ENCODE peak calls at places on chromosomes 3 and 15, in ten cellular contexts. One of them, this sample, is unnamed.

GRCh38 chr3:10697918-10698317 is 118.1 kb upstream of the SLC6A11 start:
- DNase-seq in iPS-NIHi11: peak
- DNase-seq in activated CD8-positive, alpha-beta memory T cell treated with anti-CD3 and anti-CD28 coated beads for 4 hours: no peak
- DNase-seq in lower leg skin: no peak
- DNase-seq in ascending aorta: no peak
- DNase-seq in Caki2: peak
- DNase-seq in mesenteric fat pad: no peak
- DNase-seq in HT-29: no peak
- DNase-seq in COR-L47: no peak
- DNase-seq in T1000: no peak
- DNase-seq in this sample: no peak

GRCh38 chr3:169636928-169637327 is 26.6 kb downstream of the MECOM start:
- DNase-seq in iPS-NIHi11: no peak
- DNase-seq in activated CD8-positive, alpha-beta memory T cell treated with anti-CD3 and anti-CD28 coated beads for 4 hours: no peak
- DNase-seq in lower leg skin: no peak
- DNase-seq in ascending aorta: no peak
- DNase-seq in Caki2: no peak
- DNase-seq in mesenteric fat pad: no peak
- DNase-seq in HT-29: no peak
- DNase-seq in COR-L47: no peak
- DNase-seq in T1000: no peak
- DNase-seq in this sample: no peak

GRCh38 chr15:42836251-42836650 is 84.3 kb downstream of the TTBK2 start:
- DNase-seq in iPS-NIHi11: no peak
- DNase-seq in activated CD8-positive, alpha-beta memory T cell treated with anti-CD3 and anti-CD28 coated beads for 4 hours: no peak
- DNase-seq in lower leg skin: no peak
- DNase-seq in ascending aorta: no peak
- DNase-seq in Caki2: no peak
- DNase-seq in mesenteric fat pad: no peak
- DNase-seq in HT-29: no peak
- DNase-seq in COR-L47: no peak
- DNase-seq in T1000: no peak
- DNase-seq in this sample: no peak

GRCh38 chr15:68587769-68588385 is 9.1 kb downstream of the CORO2B start:
- DNase-seq in iPS-NIHi11: no peak
- DNase-seq in activated CD8-positive, alpha-beta memory T cell treated with anti-CD3 and anti-CD28 coated beads for 4 hours: no peak
- DNase-seq in lower leg skin: no peak
- DNase-seq in ascending aorta: no peak
- DNase-seq in Caki2: no peak
- DNase-seq in mesenteric fat pad: no peak
- DNase-seq in HT-29: no peak
- DNase-seq in COR-L47: no peak
- DNase-seq in T1000: no peak
- DNase-seq in this sample: no peak

GRCh38 chr15:90750186-90750585 is 33.0 kb downstream of the BLM start:
- DNase-seq in iPS-NIHi11: no peak
- DNase-seq in activated CD8-positive, alpha-beta memory T cell treated with anti-CD3 and anti-CD28 coated beads for 4 hours: no peak
- DNase-seq in lower leg skin: no peak
- DNase-seq in ascending aorta: no peak
- DNase-seq in Caki2: no peak
- DNase-seq in mesenteric fat pad: no peak
- DNase-seq in HT-29: no peak
- DNase-seq in COR-L47: no peak
- DNase-seq in T1000: no peak
- DNase-seq in this sample: no peak

GRCh38 chr3:12705374-12705926 is 41.5 kb upstream of the RAF1 start:
- DNase-seq in iPS-NIHi11: no peak
- DNase-seq in activated CD8-positive, alpha-beta memory T cell treated with anti-CD3 and anti-CD28 coated beads for 4 hours: no peak
- DNase-seq in lower leg skin: no peak
- DNase-seq in ascending aorta: no peak
- DNase-seq in Caki2: no peak
- DNase-seq in mesenteric fat pad: no peak
- DNase-seq in HT-29: no peak
- DNase-seq in COR-L47: no peak
- DNase-seq in T1000: no peak
- DNase-seq in this sample: no peak

GRCh38 chr15:29270976-29271375 is 1.4 kb upstream of the NSMCE3 start:
- DNase-seq in iPS-NIHi11: no peak
- DNase-seq in activated CD8-positive, alpha-beta memory T cell treated with anti-CD3 and anti-CD28 coated beads for 4 hours: no peak
- DNase-seq in lower leg skin: no peak
- DNase-seq in ascending aorta: no peak
- DNase-seq in Caki2: no peak
- DNase-seq in mesenteric fat pad: no peak
- DNase-seq in HT-29: no peak
- DNase-seq in COR-L47: no peak
- DNase-seq in T1000: no peak
- DNase-seq in this sample: no peak

GRCh38 chr3:181265750-181266333 is 276.3 kb upstream of the DNAJC19 start:
- DNase-seq in iPS-NIHi11: no peak
- DNase-seq in activated CD8-positive, alpha-beta memory T cell treated with anti-CD3 and anti-CD28 coated beads for 4 hours: no peak
- DNase-seq in lower leg skin: no peak
- DNase-seq in ascending aorta: no peak
- DNase-seq in Caki2: no peak
- DNase-seq in mesenteric fat pad: no peak
- DNase-seq in HT-29: no peak
- DNase-seq in COR-L47: peak
- DNase-seq in T1000: no peak
- DNase-seq in this sample: no peak

GRCh38 chr3:112393360-112393728 is 60.4 kb downstream of the CD200 start:
- DNase-seq in iPS-NIHi11: no peak
- DNase-seq in activated CD8-positive, alpha-beta memory T cell treated with anti-CD3 and anti-CD28 coated beads for 4 hours: no peak
- DNase-seq in lower leg skin: no peak
- DNase-seq in ascending aorta: no peak
- DNase-seq in Caki2: no peak
- DNase-seq in mesenteric fat pad: no peak
- DNase-seq in HT-29: no peak
- DNase-seq in COR-L47: no peak
- DNase-seq in T1000: no peak
- DNase-seq in this sample: no peak

GRCh38 chr3:73255609-73256029 is 194.2 kb downstream of the EBLN2 start:
- DNase-seq in iPS-NIHi11: no peak
- DNase-seq in activated CD8-positive, alpha-beta memory T cell treated with anti-CD3 and anti-CD28 coated beads for 4 hours: no peak
- DNase-seq in lower leg skin: no peak
- DNase-seq in ascending aorta: no peak
- DNase-seq in Caki2: peak
- DNase-seq in mesenteric fat pad: no peak
- DNase-seq in HT-29: peak
- DNase-seq in COR-L47: peak
- DNase-seq in T1000: no peak
- DNase-seq in this sample: no peak

GRCh38 chr3:105429034-105429762 is 62.5 kb downstream of the ALCAM start:
- DNase-seq in iPS-NIHi11: no peak
- DNase-seq in activated CD8-positive, alpha-beta memory T cell treated with anti-CD3 and anti-CD28 coated beads for 4 hours: no peak
- DNase-seq in lower leg skin: no peak
- DNase-seq in ascending aorta: no peak
- DNase-seq in Caki2: no peak
- DNase-seq in mesenteric fat pad: no peak
- DNase-seq in HT-29: no peak
- DNase-seq in COR-L47: peak
- DNase-seq in T1000: no peak
- DNase-seq in this sample: no peak

GRCh38 chr15:77180270-77180669 is 109.4 kb upstream of the TSPAN3 start:
- DNase-seq in iPS-NIHi11: no peak
- DNase-seq in activated CD8-positive, alpha-beta memory T cell treated with anti-CD3 and anti-CD28 coated beads for 4 hours: no peak
- DNase-seq in lower leg skin: no peak
- DNase-seq in ascending aorta: no peak
- DNase-seq in Caki2: no peak
- DNase-seq in mesenteric fat pad: no peak
- DNase-seq in HT-29: no peak
- DNase-seq in COR-L47: no peak
- DNase-seq in T1000: no peak
- DNase-seq in this sample: no peak

GRCh38 chr3:156483961-156484787 is 70.7 kb downstream of the SSR3 start:
- DNase-seq in iPS-NIHi11: no peak
- DNase-seq in activated CD8-positive, alpha-beta memory T cell treated with anti-CD3 and anti-CD28 coated beads for 4 hours: peak
- DNase-seq in lower leg skin: no peak
- DNase-seq in ascending aorta: no peak
- DNase-seq in Caki2: peak
- DNase-seq in mesenteric fat pad: no peak
- DNase-seq in HT-29: peak
- DNase-seq in COR-L47: no peak
- DNase-seq in T1000: no peak
- DNase-seq in this sample: no peak

GRCh38 chr15:25439456-25439836 is 622 bp upstream of the UBE3A start:
- DNase-seq in iPS-NIHi11: no peak
- DNase-seq in activated CD8-positive, alpha-beta memory T cell treated with anti-CD3 and anti-CD28 coated beads for 4 hours: no peak
- DNase-seq in lower leg skin: no peak
- DNase-seq in ascending aorta: no peak
- DNase-seq in Caki2: no peak
- DNase-seq in mesenteric fat pad: no peak
- DNase-seq in HT-29: no peak
- DNase-seq in COR-L47: peak
- DNase-seq in T1000: no peak
- DNase-seq in this sample: no peak

GRCh38 chr3:182803006-182803405 is 9.7 kb downstream of the ATP11B start:
- DNase-seq in iPS-NIHi11: no peak
- DNase-seq in activated CD8-positive, alpha-beta memory T cell treated with anti-CD3 and anti-CD28 coated beads for 4 hours: no peak
- DNase-seq in lower leg skin: no peak
- DNase-seq in ascending aorta: no peak
- DNase-seq in Caki2: no peak
- DNase-seq in mesenteric fat pad: no peak
- DNase-seq in HT-29: no peak
- DNase-seq in COR-L47: no peak
- DNase-seq in T1000: no peak
- DNase-seq in this sample: no peak

GRCh38 chr3:34669490-34669889 is 871.1 kb downstream of the PDCD6IP start:
- DNase-seq in iPS-NIHi11: no peak
- DNase-seq in activated CD8-positive, alpha-beta memory T cell treated with anti-CD3 and anti-CD28 coated beads for 4 hours: no peak
- DNase-seq in lower leg skin: no peak
- DNase-seq in ascending aorta: no peak
- DNase-seq in Caki2: no peak
- DNase-seq in mesenteric fat pad: no peak
- DNase-seq in HT-29: no peak
- DNase-seq in COR-L47: no peak
- DNase-seq in T1000: no peak
- DNase-seq in this sample: no peak